ENCODE peak calls at places on chromosomes 13 and 19, in six cellular contexts. C, K, W, P, Q and S are unnamed samples.

GRCh38 chr13:71540098-71540497 is 326.9 kb downstream of the DACH1 start:
- DNase-seq in C (no peak), K (no peak), W (no peak), P (no peak), Q (no peak), S (no peak)

GRCh38 chr13:94917814-94918213 is 205.5 kb upstream of the SOX21 start:
- DNase-seq in C (no peak), K (no peak), W (no peak), P (no peak), Q (no peak), S (no peak)

GRCh38 chr13:114099191-114099590 is 33.2 kb downstream of the RASA3 start:
- DNase-seq in C (peak), K (no peak), W (peak), P (peak), Q (peak), S (no peak)

GRCh38 chr13:83780201-83780600 is 102.1 kb downstream of the SLITRK1 start:
- DNase-seq in C (no peak), K (no peak), W (no peak), P (no peak), Q (no peak), S (no peak)

GRCh38 chr19:13872695-13873389 is 4.1 kb upstream of the NANOS3 start:
- DNase-seq in C (no peak), K (no peak), W (peak), P (no peak), Q (peak), S (no peak)

GRCh38 chr19:54133312-54133956 is 4.1 kb upstream of the CNOT3 start:
- DNase-seq in C (peak), K (peak), W (no peak), P (no peak), Q (no peak), S (no peak)

GRCh38 chr13:98273824-98274786 is 97.0 kb upstream of the RNF113B start:
- DNase-seq in C (no peak), K (peak), W (no peak), P (no peak), Q (no peak), S (no peak)

GRCh38 chr13:32300920-32301319 is 14.2 kb downstream of the ZAR1L start:
- DNase-seq in C (no peak), K (no peak), W (no peak), P (no peak), Q (no peak), S (no peak)

GRCh38 chr19:17160908-17161307 is 54.2 kb upstream of the USE1 start:
- DNase-seq in C (no peak), K (no peak), W (no peak), P (no peak), Q (no peak), S (no peak)

GRCh38 chr13:45119469-45119989 is 781 bp upstream of the GTF2F2 start:
- DNase-seq in C (peak), K (peak), W (peak), P (no peak), Q (no peak), S (peak)

GRCh38 chr19:18262917-18263316 is 11.3 kb downstream of the IQCN start:
- DNase-seq in C (no peak), K (no peak), W (no peak), P (no peak), Q (no peak), S (no peak)

GRCh38 chr19:43662487-43662886 is 7.5 kb downstream of the PLAUR start:
- DNase-seq in C (no peak), K (no peak), W (no peak), P (no peak), Q (no peak), S (no peak)

GRCh38 chr13:83325454-83325853 is 556.8 kb downstream of the SLITRK1 start:
- DNase-seq in C (peak), K (no peak), W (no peak), P (no peak), Q (no peak), S (no peak)

GRCh38 chr19:56547535-56547934 is 8.8 kb downstream of the ZFP28 start:
- DNase-seq in C (no peak), K (no peak), W (no peak), P (no peak), Q (no peak), S (no peak)

GRCh38 chr13:31947506-31947905 is 84.1 kb upstream of the FRY start:
- DNase-seq in C (no peak), K (no peak), W (no peak), P (no peak), Q (no peak), S (no peak)

GRCh38 chr13:112690242-112690943 is 555 bp downstream of the ATP11A start:
- DNase-seq in C (no peak), K (no peak), W (peak), P (no peak), Q (peak), S (no peak)

GRCh38 chr19:45354443-45354842 is 13.9 kb downstream of the KLC3 start:
- DNase-seq in C (no peak), K (no peak), W (no peak), P (no peak), Q (no peak), S (no peak)